ENCODE peak calls at places on chromosomes 1 and 21, in nine cellular contexts. Y, V, W, M, B, D, R, L and N are unnamed samples.

GRCh38 chr1:3372317-3372716 is 82.1 kb upstream of the ARHGEF16 start:
- DNase-seq in Y (no peak), V (no peak), W (no peak), M (no peak), B (no peak), D (no peak), R (no peak), L (no peak), N (no peak)

GRCh38 chr21:29091032-29091431 is 17.6 kb upstream of the CCT8 start:
- DNase-seq in Y (peak), V (no peak), W (no peak), M (no peak), B (peak), D (no peak), R (no peak), L (no peak), N (no peak)

GRCh38 chr1:95742591-95743089 is 508.6 kb downstream of the RWDD3 start:
- DNase-seq in Y (no peak), V (peak), W (no peak), M (no peak), B (peak), D (no peak), R (no peak), L (no peak), N (peak)

GRCh38 chr1:48498096-48498791 is 26.2 kb upstream of the SPATA6 start:
- DNase-seq in Y (no peak), V (peak), W (peak), M (peak), B (peak), D (peak), R (peak), L (peak), N (peak)

GRCh38 chr1:86992790-86993189 is 78.4 kb downstream of the HS2ST1 start:
- DNase-seq in Y (no peak), V (no peak), W (no peak), M (no peak), B (peak), D (no peak), R (no peak), L (no peak), N (no peak)

GRCh38 chr1:26307363-26307781 is 936 bp upstream of the UBXN11 start:
- DNase-seq in Y (no peak), V (no peak), W (no peak), M (no peak), B (no peak), D (no peak), R (no peak), L (no peak), N (no peak)

GRCh38 chr1:184905601-184906322 is 68.5 kb downstream of the NIBAN1 start:
- DNase-seq in Y (no peak), V (no peak), W (peak), M (no peak), B (peak), D (peak), R (no peak), L (no peak), N (no peak)

GRCh38 chr1:74729741-74730478 is 2.9 kb downstream of the CRYZ start:
- DNase-seq in Y (peak), V (no peak), W (no peak), M (no peak), B (peak), D (no peak), R (no peak), L (no peak), N (no peak)

GRCh38 chr21:22993822-22994574 is 1995.8 kb downstream of the NCAM2 start:
- DNase-seq in Y (no peak), V (no peak), W (no peak), M (no peak), B (no peak), D (no peak), R (no peak), L (no peak), N (no peak)

GRCh38 chr1:208595745-208596144 is 351.6 kb upstream of the PLXNA2 start:
- DNase-seq in Y (peak), V (no peak), W (no peak), M (peak), B (peak), D (no peak), R (no peak), L (no peak), N (peak)

GRCh38 chr1:205442051-205442721 is 13.7 kb downstream of the BLACAT1 start:
- DNase-seq in Y (no peak), V (peak), W (no peak), M (no peak), B (no peak), D (no peak), R (no peak), L (no peak), N (no peak)

GRCh38 chr1:29230553-29231378 is at the start of gene MECR:
- DNase-seq in Y (peak), V (peak), W (peak), M (peak), B (peak), D (peak), R (peak), L (peak), N (no peak)

GRCh38 chr1:148290881-148291280 is 138.8 kb upstream of the NBPF11 start:
- DNase-seq in Y (no peak), V (no peak), W (no peak), M (no peak), B (no peak), D (no peak), R (no peak), L (no peak), N (no peak)

GRCh38 chr1:101131239-101131924 is 105.4 kb upstream of the S1PR1 start:
- DNase-seq in Y (no peak), V (no peak), W (no peak), M (no peak), B (no peak), D (no peak), R (no peak), L (no peak), N (no peak)

GRCh38 chr1:232179896-232180760 is 449.8 kb downstream of the SIPA1L2 start:
- DNase-seq in Y (no peak), V (peak), W (no peak), M (no peak), B (peak), D (no peak), R (no peak), L (no peak), N (no peak)

GRCh38 chr1:7948950-7949349 is 8.3 kb upstream of the TNFRSF9 start:
- DNase-seq in Y (peak), V (no peak), W (no peak), M (no peak), B (peak), D (no peak), R (no peak), L (no peak), N (peak)

GRCh38 chr1:215192306-215192705 is 109.8 kb downstream of the KCNK2 start:
- DNase-seq in Y (peak), V (no peak), W (no peak), M (no peak), B (no peak), D (no peak), R (no peak), L (no peak), N (peak)

DNA sequence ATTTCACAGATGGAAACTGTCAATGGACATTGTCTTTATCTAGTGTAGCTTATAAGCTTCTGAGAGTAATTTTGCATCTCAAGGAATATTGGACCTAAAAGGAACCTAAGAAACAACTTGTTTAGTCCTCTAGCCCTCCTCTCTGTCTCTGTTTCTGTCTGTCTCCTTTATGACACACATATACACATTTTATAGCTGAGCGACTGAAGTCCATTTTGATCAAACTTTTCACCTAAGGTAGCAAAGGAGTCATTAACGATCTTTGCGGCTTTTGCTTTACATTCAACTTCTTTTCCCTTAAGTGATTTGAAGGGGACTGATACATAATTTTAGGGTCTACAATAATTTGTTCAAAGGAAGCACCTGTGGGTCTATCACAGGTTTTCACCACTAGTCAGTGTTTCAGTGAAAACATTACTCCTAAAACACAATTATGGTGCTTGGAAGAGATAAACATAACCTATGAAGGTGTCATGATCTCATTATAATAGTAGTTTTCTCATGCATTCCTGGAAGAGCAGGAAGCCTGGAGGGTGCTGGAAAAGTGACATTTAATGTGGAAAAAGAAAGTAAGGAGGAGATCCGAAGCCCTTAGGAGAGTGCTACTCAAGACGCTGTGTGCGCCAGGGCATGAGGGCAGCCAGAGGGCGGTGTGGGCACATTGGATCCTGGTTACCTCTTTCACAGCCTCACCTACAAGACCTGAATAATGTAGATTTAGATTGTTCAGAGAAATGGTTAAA is 248.6 kb downstream of the DNM3 start:
- DNase-seq in Y (no peak), V (peak), W (peak), M (peak), B (peak), D (peak), R (peak), L (peak), N (no peak)
- H3K4me3 ChIP-seq in Y (no peak), V (no peak), W (no peak), M (no peak), B (no peak), D (no peak), R (no peak), L (no peak), N (no peak)

DNA sequence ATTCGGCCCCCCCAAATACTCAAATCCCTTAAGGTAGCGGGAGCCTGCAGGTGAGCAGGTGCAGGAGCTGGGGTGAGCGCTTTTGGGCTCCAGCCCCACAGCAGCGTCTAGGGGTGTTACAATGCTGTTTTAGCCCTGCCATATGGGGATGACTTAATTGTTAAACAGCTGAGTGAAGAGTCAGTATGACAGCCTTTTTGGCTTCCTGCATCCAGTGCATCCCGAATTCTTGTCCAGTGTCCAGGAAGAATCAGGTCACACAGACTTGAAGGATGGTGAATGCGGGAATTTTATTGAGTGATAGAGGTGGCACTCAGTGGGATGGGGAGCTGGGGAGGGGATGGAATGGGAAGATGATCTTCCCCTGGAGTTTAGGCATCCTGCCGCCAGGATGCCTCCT is 30.4 kb upstream of the HHAT start:
- DNase-seq in Y (no peak), V (no peak), W (no peak), M (no peak), B (no peak), D (no peak), R (no peak), L (no peak), N (no peak)
- TF ChIP-seq CTCF in Y (no peak), V (no peak), W (no peak), M (no peak), B (no peak), D (no peak), R (no peak), L (no peak), N (no peak)

DNA sequence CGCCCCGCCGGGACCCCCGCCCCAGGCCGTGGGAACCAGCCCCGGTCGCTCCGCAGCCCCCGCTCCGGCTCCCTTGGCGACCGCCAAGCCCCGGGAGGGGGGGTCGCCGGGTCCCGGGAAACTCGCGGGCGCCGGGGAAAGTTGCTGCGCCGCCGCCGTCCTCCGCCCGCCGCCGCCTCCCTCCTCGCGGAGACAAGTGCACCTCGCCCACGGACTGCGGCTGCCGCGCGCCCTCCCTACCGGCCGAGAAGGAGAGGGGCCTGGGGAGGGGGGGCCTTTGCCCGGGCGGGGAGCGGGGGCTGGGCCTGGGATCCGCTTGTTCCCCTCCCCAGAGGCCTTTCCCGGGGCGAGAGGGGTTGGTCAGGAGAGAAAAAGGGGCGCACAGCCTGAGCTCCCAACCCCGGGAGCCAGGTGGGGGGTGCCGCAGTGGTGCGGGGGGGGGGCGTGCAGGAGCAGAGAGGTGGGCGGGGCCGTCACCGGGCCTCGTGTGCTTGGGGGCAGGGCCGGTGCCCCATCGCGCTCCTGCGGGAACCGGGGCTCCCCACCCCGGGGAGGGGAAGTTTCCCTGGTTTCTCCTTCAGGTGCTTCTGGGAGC is 592 bp downstream of the AGRN start:
- DNase-seq in Y (no peak), V (peak), W (no peak), M (peak), B (no peak), D (no peak), R (no peak), L (no peak), N (no peak)
- H3K4me3 ChIP-seq in Y (peak), V (peak), W (peak), M (peak), B (peak), D (peak), R (peak), L (peak), N (peak)

DNA sequence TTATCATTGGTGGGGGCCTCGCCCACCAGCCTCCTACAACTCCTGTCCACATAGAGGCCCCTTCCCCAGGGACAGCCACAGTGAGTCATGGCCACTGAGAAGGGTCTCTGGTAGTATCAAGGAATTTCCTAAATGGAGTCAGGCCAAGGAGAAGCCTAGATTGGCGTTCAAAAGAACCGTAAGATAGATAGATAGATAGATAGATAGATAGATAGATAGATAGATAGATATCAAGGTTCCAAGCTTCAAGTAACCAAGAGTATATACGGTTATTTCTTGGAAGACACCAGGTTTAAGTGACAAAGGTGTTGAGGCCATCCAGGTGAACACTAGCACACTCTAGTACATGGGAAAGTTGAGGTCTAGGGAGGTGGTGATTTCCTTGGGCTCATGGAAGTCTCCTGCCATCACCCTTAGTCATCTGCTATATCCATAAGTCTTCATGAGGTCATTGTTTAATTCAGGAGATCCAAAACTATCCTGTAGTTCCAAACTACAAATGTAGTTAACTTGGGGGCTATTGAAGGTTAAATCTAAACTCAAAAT is 121.5 kb downstream of the SYT2 start:
- DNase-seq in Y (no peak), V (no peak), W (no peak), M (no peak), B (peak), D (no peak), R (no peak), L (no peak), N (no peak)
- TF ChIP-seq CTCF in Y (no peak), V (no peak), W (no peak), M (no peak), B (no peak), D (no peak), R (no peak), L (no peak), N (no peak)

GRCh38 chr1:17161926-17162800 is 42.8 kb upstream of the PADI1 start:
- DNase-seq in Y (no peak), V (no peak), W (no peak), M (no peak), B (no peak), D (no peak), R (no peak), L (no peak), N (no peak)

GRCh38 chr1:17163371-17163770 is 41.6 kb upstream of the PADI1 start:
- DNase-seq in Y (no peak), V (no peak), W (no peak), M (no peak), B (no peak), D (no peak), R (no peak), L (no peak), N (no peak)

GRCh38 chr1:17158961-17159360 is 39.7 kb upstream of the PADI2 start:
- DNase-seq in Y (no peak), V (no peak), W (no peak), M (no peak), B (no peak), D (no peak), R (no peak), L (no peak), N (no peak)

GRCh38 chr1:17162941-17163340 is 42.0 kb upstream of the PADI1 start:
- DNase-seq in Y (no peak), V (no peak), W (no peak), M (no peak), B (peak), D (no peak), R (no peak), L (no peak), N (no peak)

DNA sequence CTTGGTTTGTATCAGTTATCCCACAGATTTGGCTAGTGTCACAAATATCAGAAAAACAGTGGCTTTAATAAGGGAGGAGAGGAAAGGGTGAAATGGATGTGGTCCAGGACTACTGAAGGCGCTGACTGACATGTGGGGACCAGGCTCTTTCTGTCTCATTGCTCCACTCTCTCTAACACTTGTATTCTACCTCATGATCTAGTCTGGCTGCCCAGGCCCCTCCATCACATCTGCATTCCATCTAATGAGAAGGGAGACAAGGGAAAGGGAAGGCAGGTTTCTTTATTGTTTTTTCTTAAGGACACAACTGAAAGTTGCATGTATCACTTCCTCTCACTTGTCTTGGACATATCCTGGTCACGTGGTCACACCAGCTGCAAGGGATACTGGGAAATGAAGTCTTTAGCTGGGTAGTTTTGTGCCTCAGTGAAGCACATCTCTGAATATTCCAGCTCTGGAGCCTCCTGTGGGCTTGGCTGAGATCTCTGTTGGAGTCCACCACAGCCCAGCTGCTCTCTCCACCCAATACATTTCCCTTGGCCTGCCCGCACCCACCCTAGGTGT is 42.0 kb upstream of the PADI2 start:
- DNase-seq in Y (no peak), V (no peak), W (no peak), M (no peak), B (no peak), D (no peak), R (no peak), L (no peak), N (no peak)
- H3K4me3 ChIP-seq in Y (no peak), V (no peak), W (no peak), M (no peak), B (no peak), D (no peak), R (no peak), L (no peak), N (no peak)

GRCh38 chr1:226436472-226436854 is 28.6 kb upstream of the PARP1 start:
- DNase-seq in Y (no peak), V (no peak), W (no peak), M (no peak), B (no peak), D (no peak), R (no peak), L (no peak), N (no peak)

GRCh38 chr1:226440512-226440911 is 32.6 kb upstream of the PARP1 start:
- DNase-seq in Y (no peak), V (no peak), W (no peak), M (no peak), B (no peak), D (no peak), R (no peak), L (no peak), N (no peak)

GRCh38 chr1:226436855-226437491 is 29.1 kb upstream of the PARP1 start:
- DNase-seq in Y (no peak), V (no peak), W (no peak), M (no peak), B (no peak), D (peak), R (no peak), L (no peak), N (no peak)

GRCh38 chr1:226441629-226442028 is 33.7 kb upstream of the PARP1 start:
- DNase-seq in Y (no peak), V (no peak), W (no peak), M (no peak), B (no peak), D (no peak), R (no peak), L (no peak), N (no peak)

GRCh38 chr1:226438007-226438406 is 30.1 kb upstream of the PARP1 start:
- DNase-seq in Y (no peak), V (no peak), W (no peak), M (no peak), B (peak), D (no peak), R (no peak), L (no peak), N (no peak)
- TF ChIP-seq CTCF in Y (peak), V (peak), W (no peak), M (no peak), B (peak), D (no peak), R (no peak), L (no peak), N (no peak)

GRCh38 chr1:61337037-61337436 is 254.7 kb downstream of the NFIA start:
- DNase-seq in Y (no peak), V (no peak), W (no peak), M (no peak), B (peak), D (no peak), R (no peak), L (no peak), N (no peak)

GRCh38 chr1:61337471-61337870 is 255.1 kb downstream of the NFIA start:
- DNase-seq in Y (no peak), V (no peak), W (no peak), M (no peak), B (no peak), D (no peak), R (no peak), L (no peak), N (no peak)

GRCh38 chr1:61341426-61341825 is 259.1 kb downstream of the NFIA start:
- DNase-seq in Y (no peak), V (no peak), W (no peak), M (no peak), B (no peak), D (no peak), R (no peak), L (no peak), N (no peak)

GRCh38 chr1:61337981-61338848 is 255.9 kb downstream of the NFIA start:
- DNase-seq in Y (peak), V (peak), W (peak), M (peak), B (peak), D (peak), R (peak), L (peak), N (peak)

GRCh38 chr1:61338899-61339298 is 256.5 kb downstream of the NFIA start:
- DNase-seq in Y (no peak), V (no peak), W (no peak), M (no peak), B (no peak), D (peak), R (no peak), L (no peak), N (no peak)
- H3K4me3 ChIP-seq in Y (no peak), V (no peak), W (no peak), M (no peak), B (no peak), D (peak), R (no peak), L (peak), N (no peak)